ENCODE peak calls at places on chromosome 15, in eight cellular contexts. D is K562, F is fibroblast of lung, O is A549, Y is IMR-90, N is tibial artery, Q is pancreas, H is tibial nerve. X is an unnamed sample.

GRCh38 chr15:77009646-77010311 is 14.9 kb downstream of the PSTPIP1 start:
- DNase-seq in D (no peak), F (no peak), O (no peak), Y (peak), N (no peak), Q (no peak), H (no peak), X (peak)

GRCh38 chr15:94259121-94259776 is 27.9 kb downstream of the MCTP2 start:
- DNase-seq in D (no peak), F (no peak), O (no peak), Y (peak), N (no peak), Q (no peak), H (no peak), X (peak)

GRCh38 chr15:82923744-82924143 is 28.8 kb downstream of the HOMER2 start:
- DNase-seq in D (no peak), F (no peak), O (no peak), Y (no peak), N (no peak), Q (no peak), H (no peak), X (no peak)

GRCh38 chr15:58228708-58229107 is 90.5 kb downstream of the AQP9 start:
- DNase-seq in D (no peak), F (peak), O (no peak), Y (peak), N (no peak), Q (no peak), H (no peak), X (no peak)

GRCh38 chr15:78533331-78533730 is 6.9 kb upstream of the PSMA4 start:
- DNase-seq in D (no peak), F (no peak), O (no peak), Y (no peak), N (no peak), Q (no peak), H (no peak), X (no peak)

GRCh38 chr15:75420698-75421097 is 30.8 kb downstream of the SIN3A start:
- DNase-seq in D (no peak), F (peak), O (no peak), Y (peak), N (no peak), Q (no peak), H (no peak), X (no peak)

GRCh38 chr15:83065431-83065830 is 1.6 kb downstream of the BTBD1 start:
- DNase-seq in D (no peak), F (no peak), O (no peak), Y (no peak), N (no peak), Q (no peak), H (no peak), X (no peak)

GRCh38 chr15:33086500-33087141 is 107.9 kb downstream of the FMN1 start:
- DNase-seq in D (no peak), F (peak), O (peak), Y (peak), N (no peak), Q (no peak), H (no peak), X (peak)

GRCh38 chr15:74028646-74029045 is 34.1 kb downstream of the PML start:
- DNase-seq in D (no peak), F (no peak), O (no peak), Y (no peak), N (no peak), Q (no peak), H (no peak), X (no peak)

GRCh38 chr15:65836665-65837064 is 32.6 kb upstream of the RAB11A start:
- DNase-seq in D (no peak), F (no peak), O (no peak), Y (no peak), N (no peak), Q (no peak), H (no peak), X (no peak)
- TF ChIP-seq CTCF in D (peak), F (no peak), O (peak), Y (no peak), N (no peak), Q (no peak), H (peak), X (peak)

DNA sequence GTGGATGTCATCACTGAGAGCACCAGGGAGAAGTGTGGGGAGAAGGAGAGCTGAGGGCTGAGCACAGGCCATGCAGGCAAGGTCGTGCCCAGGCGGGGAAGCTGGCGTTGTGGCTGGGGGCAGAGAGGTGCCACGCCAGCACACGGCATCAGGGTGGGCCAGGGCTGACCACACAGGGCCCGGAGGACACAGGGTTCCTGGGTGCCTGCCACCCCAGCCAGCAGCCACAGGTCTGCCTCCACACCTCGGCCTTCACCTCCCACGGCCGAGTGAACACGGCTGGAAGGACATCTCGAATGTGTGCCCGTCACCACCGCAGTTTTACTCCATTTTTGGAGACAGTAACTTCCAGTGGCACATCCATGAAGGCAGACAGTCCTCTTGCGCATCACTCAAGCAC is 77.1 kb downstream of the ATP10A start:
- DNase-seq in D (no peak), F (no peak), O (no peak), Y (no peak), N (no peak), Q (no peak), H (no peak), X (no peak)
- H3K27ac ChIP-seq in D (no peak), F (peak), O (no peak), Y (peak), N (peak), Q (no peak), H (no peak), X (no peak)

GRCh38 chr15:31366169-31366734 is 39.6 kb downstream of the KLF13 start:
- DNase-seq in D (no peak), F (no peak), O (no peak), Y (no peak), N (peak), Q (peak), H (peak), X (no peak)

GRCh38 chr15:31364301-31365031 is 37.8 kb downstream of the KLF13 start:
- DNase-seq in D (peak), F (no peak), O (no peak), Y (no peak), N (no peak), Q (no peak), H (no peak), X (peak)

GRCh38 chr15:31365032-31365654 is 38.5 kb downstream of the KLF13 start:
- DNase-seq in D (no peak), F (no peak), O (no peak), Y (no peak), N (no peak), Q (no peak), H (no peak), X (no peak)

GRCh38 chr15:31367021-31367729 is 40.5 kb downstream of the KLF13 start:
- DNase-seq in D (no peak), F (no peak), O (no peak), Y (no peak), N (peak), Q (no peak), H (no peak), X (no peak)

GRCh38 chr15:31365655-31366127 is 39.1 kb downstream of the KLF13 start:
- DNase-seq in D (peak), F (peak), O (no peak), Y (peak), N (peak), Q (peak), H (peak), X (peak)
- TF ChIP-seq CTCF in D (peak), F (peak), O (no peak), Y (peak), N (peak), Q (no peak), H (peak), X (peak)

DNA sequence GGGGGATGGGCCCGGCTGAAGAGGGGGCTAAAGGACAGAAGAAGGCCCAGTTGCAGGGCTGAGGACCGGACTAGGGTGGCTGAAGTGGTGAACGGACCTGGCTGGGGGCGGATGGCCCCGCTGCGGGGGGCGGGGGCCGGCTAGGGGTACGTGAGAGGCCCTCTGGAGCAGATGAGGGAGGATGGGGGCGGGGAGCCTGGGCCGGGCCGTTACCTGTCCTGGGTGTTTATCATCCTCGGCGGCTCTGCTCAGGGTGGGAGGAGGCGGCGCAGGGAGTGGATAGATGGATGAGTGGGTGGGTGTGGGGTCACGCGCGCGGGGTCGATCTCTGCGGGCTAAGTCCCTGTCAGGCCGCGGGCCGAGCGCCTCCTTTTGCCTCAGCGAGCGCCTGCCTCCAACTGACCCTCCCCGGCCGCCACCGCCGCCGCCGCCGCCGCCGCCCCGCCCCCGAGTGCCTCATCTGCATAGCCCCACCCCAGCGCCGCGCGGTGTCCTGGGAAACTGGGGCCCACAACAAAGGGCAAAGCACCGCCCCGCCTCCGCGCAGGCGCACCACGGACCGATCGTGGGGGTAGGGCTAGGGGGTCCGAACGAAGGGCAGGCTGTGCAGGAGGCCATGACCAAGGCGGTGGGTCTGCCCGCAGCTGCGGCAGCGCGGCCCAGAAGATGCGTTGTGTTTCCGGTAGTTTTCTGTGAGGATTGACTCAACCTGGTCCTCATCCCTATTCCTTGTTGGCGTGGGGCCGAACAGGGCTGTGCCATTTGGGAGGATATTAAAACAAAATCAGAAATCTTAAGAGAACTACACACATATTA is 72.4 kb downstream of the RBPMS2 start:
- DNase-seq in D (peak), F (peak), O (peak), Y (peak), N (peak), Q (peak), H (peak), X (peak)
- H3K27ac ChIP-seq in D (peak), F (peak), O (peak), Y (peak), N (peak), Q (peak), H (peak), X (peak)

DNA sequence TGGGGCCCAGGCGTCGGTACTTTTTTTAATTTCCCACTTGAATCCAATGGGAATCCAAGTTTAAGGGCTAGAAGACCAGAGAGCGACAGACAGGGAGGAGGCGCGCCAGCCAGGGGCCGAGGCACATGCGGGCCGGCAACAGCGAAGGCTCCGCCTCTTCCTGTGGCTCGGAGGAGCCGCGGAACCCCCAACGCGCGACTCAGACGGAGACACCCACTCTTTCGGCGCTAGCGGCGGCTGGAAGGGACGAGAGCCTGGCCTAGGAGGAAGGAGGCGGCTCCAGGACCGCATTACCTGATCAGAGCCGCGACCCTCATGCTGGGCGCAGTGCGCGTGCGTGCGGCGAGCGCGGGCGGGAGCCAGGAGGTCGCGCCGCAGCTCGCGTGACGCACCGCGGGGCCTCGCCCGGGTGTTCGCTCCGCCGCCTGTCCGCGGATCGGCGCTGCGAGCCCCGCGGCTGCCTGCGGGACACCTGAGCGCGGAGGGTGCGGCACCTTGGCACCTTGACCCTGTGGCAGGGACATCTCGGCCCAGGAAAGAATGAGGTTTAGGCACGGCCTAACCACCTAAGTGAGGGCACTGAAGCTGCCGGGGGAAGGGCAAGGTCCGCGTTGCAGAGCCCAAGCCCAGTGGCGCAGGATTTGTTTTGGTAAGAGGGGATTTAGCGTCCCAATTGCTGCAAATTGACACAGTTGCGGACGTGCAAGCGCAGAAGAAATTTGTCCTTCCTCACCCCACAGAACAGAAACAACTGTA is at the start of gene DPH6:
- DNase-seq in D (peak), F (peak), O (peak), Y (peak), N (peak), Q (peak), H (peak), X (peak)
- TF ChIP-seq CTCF in D (no peak), F (peak), O (no peak), Y (no peak), N (peak), Q (no peak), H (no peak), X (no peak)

X was measured in RWPE1.